ENCODE peak calls at places on chromosome 13, in four cellular contexts. J is Panc1, H is HCT116, Q is SK-N-SH. U is an unnamed sample.

GRCh38 chr13:112703935-112704633 is 14.2 kb downstream of the ATP11A start:
- DNase-seq in J (no peak), Q (no peak), H (no peak), U (no peak)

GRCh38 chr13:40247845-40248244 is 418.6 kb downstream of the FOXO1 start:
- DNase-seq in J (no peak), Q (no peak), H (no peak), U (no peak)

GRCh38 chr13:36030670-36031331 is 100.4 kb downstream of the DCLK1 start:
- DNase-seq in Q (peak; percentile 20), H (no peak), J (no peak), U (no peak)

GRCh38 chr13:80486407-80486806 is 145.5 kb upstream of the SPRY2 start:
- DNase-seq in J (no peak), H (no peak), Q (no peak), U (no peak)

GRCh38 chr13:101529419-101529818 is 76.9 kb downstream of the ITGBL1 start:
- DNase-seq in Q (no peak), H (no peak), J (peak; percentile 59), U (no peak)

GRCh38 chr13:57825066-57825465 is 193.5 kb downstream of the PCDH17 start:
- DNase-seq in Q (no peak), H (no peak), J (no peak), U (no peak)

GRCh38 chr13:113129480-113129879 is 6.9 kb downstream of the F10 start:
- DNase-seq in Q (no peak), H (no peak), J (no peak), U (no peak)

GRCh38 chr13:41835871-41836270 is 125.0 kb downstream of the VWA8 start:
- DNase-seq in J (no peak), H (no peak), Q (peak; percentile 49), U (no peak)

GRCh38 chr13:112154301-112155060 is 87.5 kb downstream of the SOX1 start:
- DNase-seq in J (no peak), Q (no peak), H (no peak), U (no peak)

GRCh38 chr13:38693641-38694040 is 6.8 kb downstream of the FREM2 start:
- DNase-seq in J (no peak), Q (no peak), H (no peak), U (no peak)

GRCh38 chr13:31967155-31967554 is 64.4 kb upstream of the FRY start:
- DNase-seq in J (no peak), H (no peak), Q (no peak), U (no peak)

GRCh38 chr13:31972453-31972852 is 59.1 kb upstream of the FRY start:
- DNase-seq in J (no peak), H (no peak), Q (no peak), U (no peak)

GRCh38 chr13:31970237-31970930 is 61.2 kb upstream of the FRY start:
- DNase-seq in Q (no peak), J (no peak), H (no peak), U (no peak)

GRCh38 chr13:31965361-31966066 is 66.1 kb upstream of the FRY start:
- DNase-seq in J (no peak), H (no peak), Q (no peak), U (no peak)

DNA sequence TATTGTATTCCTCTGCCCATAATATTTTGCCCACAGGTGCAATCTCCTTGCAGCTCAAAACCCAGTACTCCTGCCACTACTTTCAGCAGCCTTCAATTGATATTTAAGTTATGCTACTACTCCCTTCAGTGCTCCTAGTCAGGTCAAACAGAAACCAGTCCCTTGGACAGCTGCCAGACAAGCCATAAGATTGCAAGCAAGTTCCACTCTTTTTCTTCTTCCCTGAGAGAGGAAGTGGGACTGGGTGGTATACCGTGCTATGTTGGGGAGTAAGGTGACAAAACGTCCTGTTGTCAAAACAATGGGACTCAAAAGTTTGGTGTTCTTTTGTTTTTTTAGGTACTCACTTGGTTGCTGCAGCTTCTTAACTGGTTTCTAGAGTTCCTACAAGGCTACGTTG is 63.1 kb upstream of the FRY start:
- DNase-seq in J (no peak), H (no peak), Q (no peak), U (no peak)
- TF ChIP-seq SIN3A in J (no peak), H (no peak), Q (no peak), U (no peak)

GRCh38 chr13:33561627-33562026 is 256.3 kb upstream of the RFC3 start:
- DNase-seq in Q (no peak), H (no peak), J (no peak), U (no peak)

GRCh38 chr13:33554919-33555791 is 262.8 kb upstream of the RFC3 start:
- DNase-seq in J (no peak), H (no peak), Q (no peak), U (no peak)

GRCh38 chr13:33556828-33557227 is 261.1 kb upstream of the RFC3 start:
- DNase-seq in Q (no peak), J (no peak), H (no peak), U (no peak)

DNA sequence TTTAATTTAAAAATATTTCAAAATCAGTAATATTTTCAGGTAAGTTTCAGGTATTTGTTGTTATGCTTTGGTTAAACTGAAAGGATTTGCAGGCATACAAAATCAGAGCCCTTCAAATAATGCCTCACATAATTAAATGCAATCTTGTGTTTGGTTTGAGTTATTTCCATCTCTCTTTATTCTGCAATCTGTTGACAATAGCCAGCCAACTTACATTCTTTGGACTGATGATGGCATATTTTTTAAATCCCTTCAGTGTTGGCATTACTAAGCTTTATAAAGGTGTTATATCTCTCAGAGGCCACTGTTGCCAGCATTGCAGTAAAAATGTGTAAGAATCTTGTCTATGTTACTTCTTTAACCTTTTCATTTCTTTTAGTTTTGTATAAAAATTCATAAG is 257.2 kb upstream of the RFC3 start:
- DNase-seq in J (no peak), Q (no peak), H (no peak), U (no peak)
- H3K4me3 ChIP-seq in J (no peak overlapping the region), Q (no peak overlapping the region), H (no peak overlapping the region), U (no peak overlapping the region)

DNA sequence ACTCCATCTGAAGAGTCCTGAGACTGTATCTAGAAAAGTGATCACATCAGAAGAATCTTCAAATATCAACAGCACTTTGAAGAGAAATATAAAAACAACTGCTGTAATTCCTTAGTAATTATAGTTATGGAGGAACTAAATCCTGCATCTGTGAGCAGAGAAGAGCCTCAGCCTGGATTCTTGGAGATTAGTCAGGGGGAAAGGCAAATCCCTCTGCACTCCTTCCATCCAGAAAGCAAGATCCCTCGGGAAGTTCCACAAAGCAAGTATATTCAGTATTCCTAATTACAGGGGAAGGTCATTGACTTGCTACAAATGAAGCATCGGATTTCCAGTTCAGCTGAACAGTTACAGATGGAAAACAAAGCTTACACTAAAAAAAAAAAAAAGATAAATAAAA is 256.6 kb upstream of the IPO5 start:
- DNase-seq in J (no peak), H (no peak), Q (no peak), U (no peak)
- TF ChIP-seq SIN3A in J (no peak), H (no peak), Q (no peak), U (no peak)

GRCh38 chr13:104949840-104950805 is 1585.3 kb downstream of the EFNB2 start:
- DNase-seq in H (no peak), J (no peak), Q (no peak), U (no peak)
- H3K4me3 ChIP-seq in H (no peak overlapping the region), J (no peak overlapping the region), Q (no peak overlapping the region), U (no peak overlapping the region)

GRCh38 chr13:99556867-99557443 is 55.7 kb downstream of the TM9SF2 start:
- DNase-seq in Q (no peak), J (no peak), H (no peak), U (no peak)
- TF ChIP-seq SIN3A in Q (no peak), J (no peak), H (no peak), U (no peak)

GRCh38 chr13:33677215-33677614 is 140.7 kb upstream of the RFC3 start:
- DNase-seq in J (no peak), H (no peak), Q (no peak), U (no peak)

GRCh38 chr13:33682020-33682564 is 135.9 kb upstream of the RFC3 start:
- DNase-seq in Q (no peak), J (no peak), H (no peak), U (no peak)

GRCh38 chr13:33678906-33679657 is 138.9 kb upstream of the RFC3 start:
- DNase-seq in H (no peak), J (peak; percentile 46), Q (no peak), U (no peak)

GRCh38 chr13:33678084-33678483 is 139.9 kb upstream of the RFC3 start:
- DNase-seq in J (no peak), Q (no peak), H (no peak), U (no peak)

GRCh38 chr13:33679658-33680012 is 138.3 kb upstream of the RFC3 start:
- DNase-seq in H (no peak), J (no peak), Q (no peak), U (no peak)
- H3K4me3 ChIP-seq in H (no peak overlapping the region), J (no peak overlapping the region), Q (no peak overlapping the region), U (no peak overlapping the region)